ENCODE peak calls at places on chromosomes 16 and 17, in nine cellular contexts. U is esophagus muscularis mucosa, M is A549, J is suprapubic skin, E is H1, B is K562, I is stomach, A is upper lobe of left lung, H is transverse colon. R is an unnamed sample.

GRCh38 chr17:41992576-41992975 is 24.7 kb downstream of the DNAJC7 start:
- DNase-seq in U (no peak), M (no peak), J (no peak), E (no peak), B (no peak), I (no peak), A (no peak), H (no peak), R (no peak)

GRCh38 chr16:50153648-50154368 is 702 bp downstream of the TENT4B start:
- DNase-seq in U (no peak), M (no peak), J (peak), E (peak), B (peak), I (no peak), A (peak), H (no peak), R (peak)

GRCh38 chr16:28623172-28623711 is 13.4 kb upstream of the SULT1A1 start:
- DNase-seq in U (no peak), M (peak), J (no peak), E (no peak), B (no peak), I (peak), A (peak), H (peak), R (no peak)

GRCh38 chr17:43734376-43734775 is 24.2 kb downstream of the SOST start:
- DNase-seq in U (no peak), M (no peak), J (no peak), E (no peak), B (no peak), I (no peak), A (no peak), H (no peak), R (no peak)

GRCh38 chr16:15434425-15435215 is at the start of gene BMERB1:
- DNase-seq in U (no peak), M (peak), J (peak), E (peak), B (no peak), I (peak), A (peak), H (peak), R (peak)

GRCh38 chr16:23557779-23558330 is 328 bp downstream of the UBFD1 start:
- DNase-seq in U (no peak), M (no peak), J (no peak), E (no peak), B (peak), I (no peak), A (peak), H (peak), R (no peak)

GRCh38 chr17:62966426-62967110 is 533 bp downstream of the TANC2 start:
- DNase-seq in U (no peak), M (peak), J (no peak), E (peak), B (peak), I (peak), A (no peak), H (peak), R (peak)

GRCh38 chr16:26816885-26817571 is 249.7 kb upstream of the C16orf82 start:
- DNase-seq in U (no peak), M (no peak), J (no peak), E (no peak), B (peak), I (no peak), A (peak), H (no peak), R (no peak)

GRCh38 chr17:73317554-73318426 is 6.0 kb upstream of the CDC42EP4 start:
- DNase-seq in U (no peak), M (no peak), J (peak), E (no peak), B (peak), I (no peak), A (no peak), H (no peak), R (no peak)

GRCh38 chr16:19431636-19432340 is 14.1 kb downstream of the TMC5 start:
- DNase-seq in U (no peak), M (no peak), J (no peak), E (no peak), B (no peak), I (peak), A (no peak), H (peak), R (no peak)

GRCh38 chr17:28398280-28398981 is 7.6 kb downstream of the SLC46A1 start:
- DNase-seq in U (no peak), M (no peak), J (no peak), E (no peak), B (peak), I (no peak), A (no peak), H (no peak), R (no peak)

GRCh38 chr16:87436225-87437172 is 44.4 kb downstream of the MAP1LC3B start:
- DNase-seq in U (no peak), M (no peak), J (no peak), E (no peak), B (no peak), I (no peak), A (peak), H (no peak), R (peak)

GRCh38 chr16:55640714-55641327 is 15.0 kb upstream of the SLC6A2 start:
- DNase-seq in U (no peak), M (no peak), J (no peak), E (no peak), B (no peak), I (no peak), A (no peak), H (no peak), R (no peak)

GRCh38 chr16:3444032-3444388 is 530 bp downstream of the NAA60 start:
- DNase-seq in U (no peak), M (peak), J (no peak), E (no peak), B (no peak), I (peak), A (no peak), H (peak), R (no peak)

GRCh38 chr17:37710344-37710886 is 34.4 kb downstream of the HNF1B start:
- DNase-seq in U (no peak), M (peak), J (no peak), E (peak), B (peak), I (peak), A (no peak), H (peak), R (no peak)

GRCh38 chr17:7644768-7645167 is 6.0 kb upstream of the ATP1B2 start:
- DNase-seq in U (no peak), M (no peak), J (no peak), E (no peak), B (no peak), I (no peak), A (no peak), H (no peak), R (no peak)

GRCh38 chr17:17400070-17400469 is 76.7 kb upstream of the MED9 start:
- DNase-seq in U (no peak), M (no peak), J (no peak), E (no peak), B (no peak), I (no peak), A (no peak), H (no peak), R (no peak)
- H3K4me3 ChIP-seq in U (no peak), M (no peak), J (no peak), E (no peak), B (no peak), I (no peak), A (no peak), H (no peak), R (no peak)

DNA sequence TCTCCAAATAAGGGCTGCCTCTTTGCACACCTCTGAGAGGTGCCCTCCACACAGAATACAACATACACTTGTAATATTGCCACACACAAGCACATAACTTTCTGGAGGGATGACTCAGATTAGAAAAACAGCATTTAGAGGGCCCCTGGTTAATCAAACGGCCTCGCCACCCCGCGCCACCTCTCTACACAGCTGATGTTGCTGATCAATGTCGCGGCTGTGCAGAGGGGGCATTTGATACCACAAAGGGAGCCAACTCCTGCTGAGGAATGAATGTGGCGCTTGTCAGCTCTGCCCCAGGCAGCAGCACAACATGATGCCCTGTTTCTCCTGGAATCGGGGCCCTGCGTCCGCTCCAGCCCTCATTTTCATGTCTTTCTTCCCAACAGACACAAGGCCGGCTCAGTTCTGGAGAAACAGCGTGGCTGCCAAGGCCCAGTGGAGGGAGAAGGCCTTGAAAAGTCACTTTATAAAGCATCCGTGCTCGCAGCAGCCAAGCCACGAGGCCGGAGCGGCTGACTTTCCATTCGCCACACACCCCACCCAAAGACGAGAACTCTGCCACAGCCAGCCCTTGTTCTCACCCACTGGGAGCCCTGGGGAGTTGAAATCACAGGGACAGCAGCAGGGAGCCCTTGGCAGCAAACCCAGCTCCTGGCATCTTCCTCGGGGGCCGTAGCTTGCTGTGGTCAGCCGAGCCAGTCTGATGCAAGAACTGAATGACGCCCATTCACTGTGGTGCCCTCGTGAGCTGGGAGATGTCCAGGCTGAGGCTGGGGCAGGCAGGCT is 65.7 kb downstream of the XYLT1 start:
- DNase-seq in U (peak), M (no peak), J (peak), E (no peak), B (no peak), I (no peak), A (peak), H (peak), R (peak)
- TF ChIP-seq EP300 in U (peak), M (no peak), J (peak), E (no peak), B (no peak), I (peak), A (no peak), H (no peak), R (no peak)

GRCh38 chr17:17702821-17703607 is 21.8 kb downstream of the RAI1 start:
- DNase-seq in U (no peak), M (peak), J (no peak), E (no peak), B (peak), I (no peak), A (no peak), H (no peak), R (peak)

GRCh38 chr17:17702370-17702769 is 21.1 kb downstream of the RAI1 start:
- DNase-seq in U (no peak), M (no peak), J (no peak), E (no peak), B (no peak), I (no peak), A (no peak), H (no peak), R (no peak)

GRCh38 chr17:17701658-17702057 is 20.4 kb downstream of the RAI1 start:
- DNase-seq in U (no peak), M (no peak), J (no peak), E (no peak), B (no peak), I (no peak), A (no peak), H (no peak), R (no peak)

GRCh38 chr17:17700251-17700969 is 19.2 kb downstream of the RAI1 start:
- DNase-seq in U (no peak), M (no peak), J (no peak), E (peak), B (no peak), I (peak), A (peak), H (peak), R (no peak)

DNA sequence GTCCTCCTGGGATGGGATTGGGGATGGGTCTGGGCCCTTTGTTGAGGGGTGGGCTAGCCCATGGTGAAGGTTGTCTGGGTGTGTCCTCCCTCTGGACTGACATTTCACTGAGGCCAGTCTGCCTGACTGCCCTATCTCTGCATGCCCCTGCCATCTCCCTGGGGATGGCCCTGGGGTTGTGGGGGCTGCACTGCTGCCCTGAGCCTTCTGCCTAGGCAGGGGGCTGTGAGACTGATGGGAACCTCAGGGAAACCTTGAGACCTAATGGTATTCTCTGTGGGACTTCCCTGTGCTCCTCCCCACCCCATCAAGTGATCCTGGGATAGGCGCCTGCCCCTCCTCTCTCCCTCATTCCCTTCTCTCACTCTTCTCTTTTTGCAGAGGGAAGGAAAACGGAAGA is 19.9 kb downstream of the RAI1 start:
- DNase-seq in U (no peak), M (no peak), J (no peak), E (no peak), B (no peak), I (no peak), A (no peak), H (no peak), R (no peak)
- H3K4me3 ChIP-seq in U (peak), M (no peak), J (no peak), E (peak), B (no peak), I (no peak), A (no peak), H (no peak), R (no peak)

GRCh38 chr17:2950846-2951245 is 112.6 kb downstream of the OR1D5 start:
- DNase-seq in U (no peak), M (no peak), J (peak), E (no peak), B (no peak), I (no peak), A (no peak), H (no peak), R (no peak)

GRCh38 chr17:2948721-2949468 is 114.5 kb downstream of the OR1D5 start:
- DNase-seq in U (no peak), M (no peak), J (no peak), E (no peak), B (no peak), I (no peak), A (no peak), H (no peak), R (no peak)

GRCh38 chr17:2954898-2955445 is 108.4 kb downstream of the OR1D5 start:
- DNase-seq in U (no peak), M (peak), J (peak), E (no peak), B (no peak), I (peak), A (no peak), H (no peak), R (no peak)

GRCh38 chr17:2949469-2950044 is 113.8 kb downstream of the OR1D5 start:
- DNase-seq in U (no peak), M (peak), J (peak), E (no peak), B (no peak), I (peak), A (no peak), H (peak), R (no peak)

GRCh38 chr17:2952174-2952845 is 111.1 kb downstream of the OR1D5 start:
- DNase-seq in U (no peak), M (no peak), J (peak), E (no peak), B (no peak), I (peak), A (no peak), H (no peak), R (peak)
- TF ChIP-seq EP300 in U (no peak), M (no peak), J (no peak), E (no peak), B (no peak), I (no peak), A (no peak), H (no peak), R (no peak)

DNA sequence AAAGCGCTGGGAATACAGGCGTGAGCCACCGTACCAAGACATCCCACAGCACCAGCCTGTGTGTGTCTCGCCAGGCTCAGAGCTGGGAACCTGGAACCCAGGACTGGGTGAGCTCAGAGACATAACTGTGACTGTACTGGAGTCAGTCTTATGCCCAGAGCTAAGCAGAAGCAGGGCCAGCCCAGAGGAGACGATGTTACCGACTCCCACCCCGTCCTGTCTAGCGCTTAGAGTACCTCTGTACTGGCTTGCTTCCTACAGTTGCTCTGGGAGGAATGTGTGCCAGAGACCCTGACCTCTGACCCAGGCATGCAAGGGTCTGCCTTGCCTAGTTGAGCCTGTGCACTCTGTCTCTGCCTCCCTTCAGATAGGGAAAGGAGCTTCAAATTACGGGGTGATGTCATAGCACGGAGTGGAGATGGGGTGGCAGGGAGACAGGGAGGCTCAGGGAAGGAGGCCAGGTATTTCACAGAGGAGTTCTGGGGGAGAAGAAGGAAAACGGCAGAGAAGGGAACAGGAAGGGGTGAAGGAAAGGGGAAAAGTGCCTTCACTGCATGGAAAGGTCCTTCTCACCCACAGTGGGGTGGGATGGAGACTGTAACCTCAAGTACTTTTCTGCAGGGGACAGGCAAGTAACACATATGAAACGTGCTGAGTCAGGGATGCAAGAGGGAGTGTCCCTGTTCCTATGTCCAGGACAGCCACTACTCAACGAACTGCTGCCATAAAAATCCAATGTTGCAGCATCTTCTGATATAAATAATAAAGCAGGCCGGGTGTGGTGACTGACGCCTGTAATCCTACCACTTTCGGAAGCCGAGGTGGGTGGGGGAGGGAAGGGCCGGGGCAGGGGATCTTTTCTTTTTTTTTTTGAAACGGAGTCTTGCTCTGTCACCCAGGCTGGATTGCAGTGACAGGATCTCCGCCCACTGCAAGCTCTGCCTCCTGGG is 5.8 kb upstream of the ARMC5 start:
- DNase-seq in U (no peak), M (peak), J (peak), E (no peak), B (peak), I (no peak), A (no peak), H (peak), R (peak)
- H3K4me3 ChIP-seq in U (no peak), M (no peak), J (peak), E (no peak), B (no peak), I (no peak), A (no peak), H (no peak), R (no peak)

DNA sequence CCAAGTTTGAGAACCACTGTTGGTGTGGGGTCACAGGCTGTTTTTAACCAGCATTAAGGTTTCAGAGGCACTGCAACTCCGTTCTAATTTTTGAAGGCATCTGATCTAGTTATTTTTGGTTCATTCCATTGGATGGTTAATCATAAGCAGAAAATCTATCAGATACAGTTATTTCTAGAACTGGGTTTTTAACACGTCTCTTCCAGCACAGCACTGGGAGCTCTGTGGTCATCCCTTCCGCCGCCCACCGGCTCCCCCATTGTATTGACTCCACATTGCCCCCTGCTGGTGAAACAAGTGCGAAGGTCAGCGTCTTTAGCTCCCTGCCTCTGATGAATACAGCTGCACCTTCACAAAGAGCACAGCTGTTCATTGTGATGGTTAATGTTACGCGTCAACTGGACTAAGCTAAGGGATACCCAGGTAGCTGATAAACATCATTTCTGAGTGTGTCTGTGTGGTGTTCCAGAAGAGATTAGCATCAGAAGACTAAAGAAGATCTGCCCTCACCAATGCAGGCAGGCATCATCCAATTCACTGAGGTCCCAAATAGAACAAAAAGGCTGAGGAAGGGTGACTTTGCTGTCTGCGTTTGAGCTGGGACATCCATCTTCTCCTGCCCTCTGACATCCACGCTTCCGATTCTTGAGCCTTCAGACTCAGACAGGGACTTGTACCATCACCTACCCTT is 8.5 kb downstream of the CCL18 start:
- DNase-seq in U (no peak), M (peak), J (no peak), E (peak), B (peak), I (peak), A (no peak), H (peak), R (no peak)
- TF ChIP-seq EP300 in U (no peak), M (no peak), J (no peak), E (no peak), B (no peak), I (no peak), A (no peak), H (no peak), R (no peak)

GRCh38 chr17:19579192-19579668 is 45.6 kb downstream of the SLC47A1 start:
- DNase-seq in U (no peak), M (no peak), J (no peak), E (peak), B (no peak), I (no peak), A (peak), H (no peak), R (peak)
- H3K4me3 ChIP-seq in U (peak), M (no peak), J (peak), E (peak), B (no peak), I (peak), A (no peak), H (no peak), R (peak)

DNA sequence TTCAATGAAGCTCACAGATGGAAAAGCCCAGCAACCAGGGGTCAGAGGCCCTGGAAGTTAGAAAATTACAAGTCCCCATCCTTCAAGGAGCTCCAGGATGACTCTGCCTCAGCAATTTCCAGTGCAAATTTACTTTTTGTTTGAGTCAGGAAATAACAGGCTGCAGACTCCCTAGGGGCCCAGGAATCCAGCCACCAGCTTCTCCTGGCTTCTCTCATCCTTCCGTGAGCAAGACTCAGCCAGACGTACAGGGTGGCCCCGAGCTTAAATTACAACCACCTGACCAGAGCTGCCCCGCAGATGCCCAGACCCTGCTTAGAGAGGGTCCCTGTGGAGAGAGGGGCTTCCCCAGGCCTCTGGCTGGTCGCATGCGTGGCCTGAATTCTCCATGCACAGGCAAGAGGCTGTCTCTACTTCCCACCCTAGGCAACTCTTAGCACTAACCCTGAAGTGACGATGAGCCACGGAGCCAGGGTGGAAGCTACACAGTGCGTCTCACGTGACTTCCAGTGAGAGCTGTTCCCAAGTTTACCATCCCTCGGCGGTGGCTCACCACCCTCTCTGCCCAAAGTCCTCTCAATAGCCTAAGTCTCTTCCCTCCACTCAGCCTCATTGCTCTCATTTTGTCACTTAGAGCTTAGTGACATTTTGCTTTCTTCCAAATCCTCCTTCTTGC is 27.1 kb downstream of the GPR142 start:
- DNase-seq in U (no peak), M (no peak), J (no peak), E (no peak), B (no peak), I (no peak), A (no peak), H (no peak), R (no peak)
- TF ChIP-seq EP300 in U (no peak), M (no peak), J (no peak), E (no peak), B (no peak), I (no peak), A (no peak), H (no peak), R (no peak)